ENCODE peak calls at places on chromosome X, in nine cellular contexts. B is Calu3, O is hepatocyte, E is MCF 10A, Y is progenitor cell of endocrine pancreas, P is AG10803, Q is HFF-Myc, U is mucosa of descending colon, Z is GM10248. J is an unnamed sample.

GRCh38 chrX:148956352-148956751 is 455.9 kb downstream of the AFF2 start:
- DNase-seq in Q (no peak), E (no peak), B (no peak), Y (no peak), U (no peak), O (no peak), P (no peak), Z (no peak), J (no peak)

GRCh38 chrX:47231167-47231566 is 1.6 kb upstream of the USP11 start:
- DNase-seq in B (no peak), Z (no peak), Y (no peak), O (no peak), Q (no peak), U (no peak), E (no peak), P (no peak), J (no peak)

GRCh38 chrX:17030580-17031285 is 84.3 kb downstream of the REPS2 start:
- DNase-seq in B (no peak), Q (no peak), O (no peak), E (peak; percentile 17), P (peak; percentile 62), U (no peak), Z (no peak), Y (no peak), J (no peak)

GRCh38 chrX:19514791-19515614 is at the start of gene MAP3K15:
- DNase-seq in Q (no peak), U (peak; percentile 45), Z (peak; percentile 46), B (peak; percentile 69), Y (peak; percentile 24), E (no peak), O (peak; percentile 39), P (peak; percentile 1), J (no peak)

GRCh38 chrX:98956014-98956413 is 1454.1 kb downstream of the PCDH19 start:
- DNase-seq in Z (no peak), Y (no peak), P (no peak), U (no peak), O (no peak), E (no peak), Q (no peak), B (no peak), J (no peak)

GRCh38 chrX:33447285-33447684 is 235.9 kb upstream of the DMD start:
- DNase-seq in B (no peak), E (peak; percentile 27), P (no peak), Z (no peak), Y (no peak), O (no peak), Q (no peak), U (no peak), J (no peak)

GRCh38 chrX:126820700-126821420 is 1.3 kb downstream of the PRR32 start:
- DNase-seq in Z (no peak), Y (no peak), U (no peak), B (no peak), P (no peak), E (no peak), Q (no peak), O (no peak), J (no peak)

GRCh38 chrX:68999351-68999750 is 165.9 kb downstream of the PJA1 start:
- DNase-seq in Z (no peak), P (no peak), E (peak; percentile 87), Y (no peak), O (no peak), U (no peak), B (peak; percentile 28), Q (no peak), J (no peak)

GRCh38 chrX:39950035-39950688 is 147.6 kb downstream of the BCOR start:
- DNase-seq in B (no peak), Y (no peak), P (peak; percentile 23), Q (no peak), Z (no peak), U (no peak), E (no peak), O (no peak), J (no peak)

GRCh38 chrX:156001667-156002021 is 4.1 kb downstream of the IL9R start:
- DNase-seq in E (no peak), U (no peak), P (no peak), Q (no peak), B (no peak), Z (no peak), Y (no peak), O (no peak), J (no peak)

GRCh38 chrX:80216086-80216485 is 201.5 kb downstream of the TBX22 start:
- DNase-seq in U (no peak), B (no peak), Y (no peak), Q (no peak), P (peak; percentile 18), E (peak; percentile 84), O (no peak), Z (no peak), J (no peak)

GRCh38 chrX:2751291-2751690 is 549 bp upstream of the XG start:
- DNase-seq in Z (no peak), Y (no peak), Q (no peak), P (peak; percentile 55), O (no peak), U (no peak), E (no peak), B (no peak), J (no peak)

GRCh38 chrX:123450217-123450616 is 266.1 kb downstream of the GRIA3 start:
- DNase-seq in U (no peak), Q (no peak), O (peak; percentile 7), Y (no peak), B (peak; percentile 11), Z (peak; percentile 3), P (no peak), E (peak; percentile 30), J (no peak)

DNA sequence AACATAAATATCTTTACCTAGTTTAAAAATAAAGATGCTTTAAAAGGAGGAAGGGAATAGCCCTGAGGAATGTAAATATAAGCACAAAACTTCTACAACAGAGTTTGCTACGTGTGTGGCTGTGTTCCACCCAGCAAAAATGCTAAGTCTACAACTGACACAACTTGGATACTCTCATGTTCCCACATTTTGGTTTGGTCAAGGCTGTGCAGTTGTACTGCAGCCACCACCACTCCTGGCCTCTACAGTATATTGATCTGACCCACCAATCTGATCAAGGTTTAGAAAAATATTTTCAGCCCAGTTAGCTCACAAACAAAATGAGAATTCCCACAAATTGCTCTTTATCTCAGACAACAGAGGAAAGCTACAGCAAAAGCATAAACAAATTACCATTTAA is 12.1 kb downstream of the F9 start:
- DNase-seq in E (no peak), P (no peak), Y (no peak), B (no peak), Z (no peak), U (no peak), O (no peak), Q (no peak), J (no peak)
- TF ChIP-seq CTCF in E (no peak), P (no peak), Y (no peak), B (no peak), Z (no peak), U (no peak), O (no peak), Q (no peak), J (no peak)

GRCh38 chrX:36897690-36898089 is 110.5 kb upstream of the FAM47C start:
- DNase-seq in Z (no peak), O (no peak), B (no peak), P (no peak), U (no peak), Y (no peak), E (no peak), Q (no peak), J (no peak)

DNA sequence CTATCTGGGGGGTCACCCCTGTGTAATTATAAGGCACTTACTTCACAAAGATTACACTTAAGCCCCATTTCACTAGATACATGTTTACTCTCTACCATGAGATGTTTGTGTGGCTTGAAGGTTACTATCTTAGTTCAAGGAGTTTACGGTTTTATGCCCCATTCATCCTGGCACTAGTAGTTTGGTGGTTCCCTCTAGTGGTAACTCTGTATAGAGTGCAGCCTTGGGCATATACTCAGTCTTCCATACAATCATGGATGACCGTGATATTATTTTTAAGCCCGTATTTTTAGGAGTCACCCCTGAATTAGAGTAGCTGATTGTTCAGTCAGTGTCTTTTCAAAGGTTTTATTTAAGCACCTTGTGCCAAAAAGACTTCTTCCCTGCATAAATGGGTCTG is 109.9 kb upstream of the FAM47C start:
- DNase-seq in U (no peak), E (peak; percentile 28), O (peak; percentile 44), Q (no peak), B (no peak), Z (peak; percentile 5), P (peak; percentile 0), Y (no peak), J (no peak)
- TF ChIP-seq CTCF in U (no peak), E (peak; percentile 31), O (peak; percentile 54), Q (no peak), B (peak; percentile 42), Z (peak; percentile 17), P (peak; percentile 30), Y (peak; percentile 66), J (peak; percentile 63)

GRCh38 chrX:135572436-135572835 is 52.0 kb downstream of the INTS6L start:
- DNase-seq in P (peak; percentile 0), Q (no peak), E (no peak), O (no peak), Z (no peak), Y (no peak), U (no peak), B (no peak), J (no peak)
- TF ChIP-seq CTCF in P (peak; percentile 52), Q (peak; percentile 20), E (peak; percentile 55), O (peak; percentile 42), Z (peak; percentile 15), Y (peak; percentile 32), U (no peak), B (no peak), J (peak; percentile 21)

DNA sequence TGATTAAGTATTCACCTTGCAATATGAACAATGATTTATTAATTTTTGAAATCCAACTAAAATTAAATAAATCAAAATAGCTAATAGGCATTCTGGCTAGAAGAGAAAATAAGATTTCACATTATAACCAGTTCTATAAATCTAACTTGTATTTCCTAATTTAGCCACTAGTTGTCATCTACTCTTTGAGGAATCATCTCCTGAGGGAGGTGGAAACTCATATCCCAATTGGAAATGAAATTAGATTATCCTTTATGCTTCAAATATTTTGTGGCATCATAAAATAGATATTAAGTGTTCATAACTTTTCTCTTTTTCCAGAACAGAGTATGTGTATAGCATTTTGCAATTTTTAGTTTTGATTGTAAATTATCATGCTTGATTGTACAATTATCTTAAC is 558.5 kb upstream of the DIAPH2 start:
- DNase-seq in Q (no peak), B (no peak), U (no peak), P (no peak), O (no peak), Z (no peak), E (no peak), Y (no peak), J (no peak)
- TF ChIP-seq CTCF in Q (no peak), B (no peak), U (no peak), P (no peak), O (no peak), Z (no peak), E (no peak), Y (peak; percentile 27), J (no peak)

GRCh38 chrX:48802089-48802812 is 384 bp downstream of the HDAC6 start:
- DNase-seq in Y (peak; percentile 61), P (peak; percentile 72), Z (peak; percentile 71), O (peak; percentile 87), E (peak; percentile 83), U (peak; percentile 89), B (peak; percentile 88), Q (peak; percentile 33), J (peak; percentile 65)
- TF ChIP-seq CTCF in Y (no peak), P (no peak), Z (no peak), O (no peak), E (no peak), U (no peak), B (no peak), Q (no peak), J (no peak)